ENCODE peak calls at places on chromosomes 5 and 9, in four cellular contexts. B is heart left ventricle, A is left ventricle myocardium superior, Y is HepG2. H is an unnamed sample.

GRCh38 chr5:96112123-96112670 is 150.5 kb upstream of the ELL2 start:
- ATAC-seq in A (no peak), Y (no peak), B (no peak), H (no peak)

GRCh38 chr9:33430942-33431341 is 16.5 kb downstream of the AQP3 start:
- ATAC-seq in A (peak; percentile 22), Y (peak; percentile 11), B (peak; percentile 28), H (no peak)

GRCh38 chr9:127977877-127978647 is 2.7 kb downstream of the EEIG1 start:
- ATAC-seq in Y (peak; percentile 1), A (peak; percentile 38), B (peak; percentile 38), H (peak; percentile 26)

GRCh38 chr9:74498616-74499095 is 1.5 kb downstream of the RORB start:
- ATAC-seq in B (no peak), Y (no peak), A (no peak), H (no peak)

GRCh38 chr9:37511006-37511714 is 25.4 kb downstream of the POLR1E start:
- ATAC-seq in Y (peak; percentile 21), A (peak; percentile 21), B (peak; percentile 13), H (no peak)

GRCh38 chr9:105052346-105052745 is 124.4 kb upstream of the ABCA1 start:
- ATAC-seq in B (no peak), A (no peak), Y (no peak), H (peak; percentile 39)

GRCh38 chr5:158383485-158383884 is 524.5 kb upstream of the CLINT1 start:
- ATAC-seq in Y (no peak), A (no peak), B (no peak), H (no peak)

GRCh38 chr5:134649163-134649916 is 755 bp downstream of the SEC24A start:
- ATAC-seq in A (peak; percentile 62), Y (peak; percentile 71), B (peak; percentile 66), H (no peak)

GRCh38 chr9:3509926-3510325 is 15.9 kb downstream of the RFX3 start:
- ATAC-seq in Y (no peak), B (no peak), A (no peak), H (no peak)

GRCh38 chr9:14205463-14205862 is 108.5 kb downstream of the NFIB start:
- ATAC-seq in A (peak; percentile 66), B (peak; percentile 41), Y (no peak), H (peak; percentile 74)

GRCh38 chr5:151408633-151409243 is 38.7 kb upstream of the SLC36A1 start:
- ATAC-seq in A (no peak), Y (no peak), B (no peak), H (no peak)

GRCh38 chr9:114004221-114004716 is 73.8 kb downstream of the AMBP start:
- ATAC-seq in B (peak; percentile 93), A (peak; percentile 93), Y (no peak), H (peak; percentile 44)

GRCh38 chr9:136742640-136743391 is at the start of gene LCN10:
- ATAC-seq in A (no peak), B (no peak), Y (peak; percentile 69), H (no peak)

GRCh38 chr5:5633579-5633978 is 211.1 kb downstream of the ICE1 start:
- ATAC-seq in A (no peak), Y (no peak), B (no peak), H (no peak)

GRCh38 chr5:178793156-178793555 is 62.7 kb upstream of the ZNF354A start:
- ATAC-seq in Y (peak; percentile 85), A (no peak), B (no peak), H (no peak)

GRCh38 chr5:63963080-63963735 is 963 bp upstream of the HTR1A start:
- ATAC-seq in B (peak; percentile 43), A (no peak), Y (peak; percentile 70), H (no peak)

GRCh38 chr5:149915392-149916260 is 29.0 kb downstream of the PDE6A start:
- ATAC-seq in Y (no peak), B (peak; percentile 67), A (peak; percentile 63), H (no peak)

GRCh38 chr5:157030692-157031091 is 28.2 kb downstream of the HAVCR1 start:
- ATAC-seq in B (no peak), Y (no peak), A (no peak), H (no peak)

GRCh38 chr9:111463036-111463435 is 21.1 kb downstream of the ECPAS start:
- ATAC-seq in B (no peak), A (no peak), Y (no peak), H (no peak)

GRCh38 chr9:130327781-130328348 is 62.3 kb downstream of the HMCN2 start:
- ATAC-seq in B (peak; percentile 77), A (peak; percentile 67), Y (peak; percentile 28), H (peak; percentile 15)

GRCh38 chr5:107655836-107656235 is 14.9 kb downstream of the EFNA5 start:
- ATAC-seq in Y (no peak), B (no peak), A (no peak), H (no peak)

GRCh38 chr5:118253401-118254061 is 734.8 kb downstream of the DTWD2 start:
- ATAC-seq in Y (no peak), B (no peak), A (peak; percentile 22), H (no peak)

GRCh38 chr9:77215874-77216273 is 38.5 kb downstream of the VPS13A start:
- ATAC-seq in B (no peak), Y (peak; percentile 72), A (peak; percentile 23), H (no peak)

GRCh38 chr5:59665086-59665831 is 228.3 kb downstream of the PDE4D start:
- ATAC-seq in Y (peak; percentile 65), A (no peak), B (no peak), H (no peak)

GRCh38 chr5:9567039-9567438 is 21.2 kb upstream of the SEMA5A start:
- ATAC-seq in Y (no peak), A (no peak), B (no peak), H (no peak)

H was measured in gastroesophageal sphincter.